ENCODE peak calls at places on chromosomes 7 and 10, in ten cellular contexts. F is right cardiac atrium, N is adrenal gland, Q is coronary artery, T is cardiac muscle cell, I is substantia nigra, M is uterus, Y is AG04450, B is left ventricle myocardium inferior, L is ovary. J is an unnamed sample.

GRCh38 chr10:127006453-127006852 is 101.2 kb downstream of the DOCK1 start:
- DNase-seq in M (no peak), F (no peak), I (no peak), Y (no peak), Q (no peak), B (no peak), L (no peak), T (no peak), N (no peak), J (no peak)

GRCh38 chr10:43202224-43202656 is 64.0 kb downstream of the CSGALNACT2 start:
- DNase-seq in Q (peak; percentile 70), F (no peak), L (no peak), B (no peak), I (no peak), N (no peak), T (peak; percentile 33), Y (no peak), M (peak; percentile 15), J (no peak)

GRCh38 chr7:70738080-70738479 is 393.9 kb upstream of the GALNT17 start:
- DNase-seq in F (no peak), B (no peak), I (no peak), N (peak; percentile 25), M (no peak), Q (no peak), L (peak; percentile 39), T (peak; percentile 32), Y (no peak), J (no peak)

GRCh38 chr7:136183981-136184380 is 206.8 kb upstream of the MTPN start:
- DNase-seq in Y (no peak), L (no peak), M (no peak), B (no peak), F (no peak), I (no peak), N (no peak), T (no peak), Q (no peak), J (no peak)

GRCh38 chr10:95445837-95446347 is 115.3 kb downstream of the SORBS1 start:
- DNase-seq in B (peak; percentile 24), N (peak; percentile 68), I (no peak), F (peak; percentile 60), L (no peak), Y (peak; percentile 16), T (peak; percentile 80), M (peak; percentile 38), Q (peak; percentile 93), J (no peak)

GRCh38 chr7:151748733-151749132 is 128.2 kb downstream of the PRKAG2 start:
- DNase-seq in M (no peak), Y (no peak), L (no peak), I (no peak), F (no peak), T (no peak), B (no peak), Q (no peak), N (no peak), J (no peak)

GRCh38 chr10:17140386-17140761 is 10.8 kb upstream of the CUBN start:
- DNase-seq in T (no peak), M (no peak), B (no peak), L (no peak), I (no peak), N (no peak), Q (no peak), F (no peak), Y (no peak), J (no peak)

GRCh38 chr7:108716783-108717182 is 147.1 kb downstream of the DNAJB9 start:
- DNase-seq in T (peak; percentile 34), N (no peak), M (no peak), L (no peak), I (no peak), Q (no peak), B (no peak), Y (no peak), F (no peak), J (no peak)

GRCh38 chr10:127694580-127695193 is 42.3 kb upstream of the FOXI2 start:
- DNase-seq in L (no peak), M (no peak), N (no peak), Q (no peak), B (no peak), T (peak; percentile 6), I (no peak), Y (no peak), F (no peak), J (no peak)

GRCh38 chr10:89523274-89523673 is 12.1 kb downstream of the SLC16A12 start:
- DNase-seq in Q (no peak), T (no peak), L (no peak), F (no peak), N (no peak), M (no peak), I (no peak), Y (no peak), B (no peak), J (no peak)

GRCh38 chr10:89522463-89522862 is 12.9 kb downstream of the SLC16A12 start:
- DNase-seq in N (no peak), L (no peak), M (no peak), Y (no peak), F (no peak), B (no peak), I (no peak), Q (no peak), T (no peak), J (no peak)

GRCh38 chr10:89518876-89519842 is 16.2 kb downstream of the SLC16A12 start:
- DNase-seq in M (peak; percentile 46), Q (no peak), I (no peak), Y (no peak), L (peak; percentile 27), N (no peak), B (peak; percentile 38), T (peak; percentile 80), F (no peak), J (no peak)

GRCh38 chr10:89521368-89521767 is 14.0 kb downstream of the SLC16A12 start:
- DNase-seq in T (no peak), M (no peak), L (no peak), Q (no peak), F (no peak), Y (no peak), B (no peak), N (no peak), I (no peak), J (no peak)

GRCh38 chr10:89520711-89521110 is 14.7 kb downstream of the SLC16A12 start:
- DNase-seq in I (no peak), Q (no peak), F (no peak), Y (no peak), M (no peak), L (no peak), B (no peak), T (no peak), N (no peak), J (no peak)
- H3K27ac ChIP-seq in I (no peak overlapping the region), Q (no peak overlapping the region), F (peak overlapping the region; percentile 31), Y (no peak overlapping the region), M (peak overlapping the region; percentile 30), L (no peak overlapping the region), B (peak overlapping the region; percentile 85), T (no peak overlapping the region), N (peak overlapping the region; percentile 45), J (no peak overlapping the region)

DNA sequence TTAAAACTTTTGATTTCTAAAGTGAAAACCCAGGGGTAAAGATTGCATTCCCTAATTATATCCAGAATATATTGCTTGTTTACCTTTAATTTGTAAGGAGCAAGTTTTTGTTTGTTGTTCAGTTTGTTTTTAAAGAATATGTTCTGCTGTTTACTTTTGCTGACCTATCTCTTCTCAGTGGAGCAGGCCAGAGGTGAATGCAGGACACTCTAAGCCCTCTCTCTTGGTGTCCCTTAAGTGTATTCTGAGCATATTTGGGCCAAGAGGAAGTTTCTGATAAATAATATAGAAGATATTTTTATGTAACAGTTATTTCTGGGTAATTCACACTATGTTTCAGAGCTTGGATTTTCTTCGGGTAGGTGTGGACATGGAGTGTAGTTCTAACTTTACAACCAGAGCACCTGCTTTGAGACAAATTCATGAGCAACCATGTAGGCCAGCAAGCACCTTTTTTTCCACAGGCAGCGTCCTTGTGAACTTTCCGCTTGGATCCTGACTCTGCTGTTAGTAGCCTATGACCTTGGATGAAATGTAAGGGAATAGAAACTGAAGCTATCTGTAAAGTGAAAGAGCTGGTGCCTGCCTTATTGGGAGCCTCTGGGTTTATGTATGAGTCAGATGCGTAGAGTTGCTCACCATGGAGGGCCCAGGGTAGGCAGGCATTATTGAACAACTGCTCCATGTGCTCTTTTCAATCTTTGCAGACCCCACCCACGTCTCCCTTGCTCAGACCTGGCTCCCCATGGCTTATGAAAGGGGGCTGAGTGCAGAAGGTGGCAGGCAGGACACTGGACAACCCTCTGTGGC is 16.1 kb downstream of the OGDH start:
- DNase-seq in N (peak; percentile 75), Y (no peak), B (no peak), T (no peak), I (no peak), Q (no peak), F (no peak), L (no peak), M (no peak), J (no peak)
- H3K27ac ChIP-seq in N (peak overlapping the region; percentile 80), Y (no peak overlapping the region), B (peak overlapping the region; percentile 71), T (peak overlapping the region; percentile 54), I (no peak overlapping the region), Q (no peak overlapping the region), F (peak overlapping the region; percentile 26), L (no peak overlapping the region), M (no peak overlapping the region), J (no peak overlapping the region)

GRCh38 chr10:101986277-101986971 is 69.5 kb downstream of the ARMH3 start:
- DNase-seq in T (peak; percentile 86), M (no peak), B (peak; percentile 23), I (no peak), Y (no peak), L (no peak), Q (no peak), F (peak; percentile 84), N (peak; percentile 41), J (no peak)

GRCh38 chr10:101987136-101987535 is 68.8 kb downstream of the ARMH3 start:
- DNase-seq in B (no peak), I (no peak), Q (no peak), Y (no peak), F (no peak), M (no peak), N (no peak), T (no peak), L (no peak), J (no peak)
- H3K27ac ChIP-seq in B (no peak overlapping the region), I (no peak overlapping the region), Q (no peak overlapping the region), Y (no peak overlapping the region), F (no peak overlapping the region), M (no peak overlapping the region), N (peak overlapping the region; percentile 25), T (no peak overlapping the region), L (no peak overlapping the region), J (no peak overlapping the region)

GRCh38 chr10:125641398-125641797 is 41.6 kb downstream of the TEX36 start:
- DNase-seq in L (no peak), M (no peak), N (no peak), T (no peak), B (no peak), Q (no peak), I (no peak), Y (no peak), F (no peak), J (no peak)

GRCh38 chr10:125638555-125638954 is 44.4 kb downstream of the TEX36 start:
- DNase-seq in B (no peak), Q (no peak), Y (no peak), N (no peak), L (no peak), I (no peak), F (no peak), M (no peak), T (no peak), J (no peak)

GRCh38 chr10:125637496-125637895 is 45.5 kb downstream of the TEX36 start:
- DNase-seq in M (no peak), I (no peak), B (no peak), Y (no peak), T (no peak), N (no peak), Q (no peak), F (no peak), L (no peak), J (no peak)

GRCh38 chr10:125640609-125641008 is 42.4 kb downstream of the TEX36 start:
- DNase-seq in Q (no peak), Y (no peak), N (no peak), I (no peak), F (no peak), L (no peak), B (no peak), M (no peak), T (no peak), J (no peak)

GRCh38 chr10:125639846-125640245 is 43.1 kb downstream of the TEX36 start:
- DNase-seq in Y (no peak), L (no peak), I (no peak), N (no peak), Q (no peak), T (no peak), M (no peak), B (no peak), F (no peak), J (no peak)
- H3K27ac ChIP-seq in Y (no peak overlapping the region), L (no peak overlapping the region), I (no peak overlapping the region), N (no peak overlapping the region), Q (no peak overlapping the region), T (no peak overlapping the region), M (no peak overlapping the region), B (no peak overlapping the region), F (no peak overlapping the region), J (no peak overlapping the region)

J was measured in caudate nucleus.